ENCODE peak calls at places on chromosomes 3 and 15, in six cellular contexts. R is fibroblast of mammary gland, U is GM23248, E is astrocyte of the spinal cord, L is IMR-90, H is ovary. O is an unnamed sample.
A peak's percentile ranks its signal among the peaks of the same experiment; 100 is the strongest.

GRCh38 chr3:146969356-146969755 is 364.2 kb upstream of the PLSCR5 start:
- DNase-seq in R (peak; percentile 72), U (peak; percentile 66), E (peak; percentile 59), L (peak; percentile 13), H (no peak), O (no peak)

GRCh38 chr3:66885326-66886000 is 112.6 kb upstream of the KBTBD8 start:
- DNase-seq in R (peak; percentile 38), U (peak; percentile 51), E (peak; percentile 35), L (peak; percentile 11), H (no peak), O (no peak)

GRCh38 chr3:71388535-71389120 is 194.9 kb downstream of the FOXP1 start:
- DNase-seq in R (no peak), U (no peak), E (no peak), L (no peak), H (no peak), O (no peak)

GRCh38 chr3:110352841-110353595 is 718.6 kb upstream of the NECTIN3 start:
- DNase-seq in R (peak; percentile 18), U (peak; percentile 35), E (peak; percentile 33), L (peak; percentile 56), H (no peak), O (no peak)

GRCh38 chr3:177973241-177973840 is 562.9 kb upstream of the KCNMB2 start:
- DNase-seq in R (peak; percentile 43), U (peak; percentile 62), E (peak; percentile 58), L (peak; percentile 59), H (no peak), O (no peak)

GRCh38 chr3:8519156-8519555 is 17.5 kb downstream of the LMCD1 start:
- DNase-seq in R (peak; percentile 93), U (peak; percentile 81), E (peak; percentile 89), L (peak; percentile 90), H (no peak), O (no peak)

GRCh38 chr3:30555968-30556367 is 50.4 kb upstream of the TGFBR2 start:
- DNase-seq in R (no peak), U (no peak), E (no peak), L (no peak), H (no peak), O (no peak)

GRCh38 chr3:170836491-170836890 is 33.5 kb downstream of the RPL22L1 start:
- DNase-seq in R (no peak), U (no peak), E (no peak), L (no peak), H (no peak), O (no peak)

GRCh38 chr3:12246758-12247157 is 42.1 kb upstream of the PPARG start:
- DNase-seq in R (no peak), U (no peak), E (no peak), L (no peak), H (no peak), O (no peak)

GRCh38 chr3:107661447-107662108 is 138.8 kb downstream of the BBX start:
- DNase-seq in R (peak; percentile 54), U (peak; percentile 56), E (peak; percentile 50), L (no peak), H (no peak), O (no peak)

GRCh38 chr15:80550219-80550909 is 144.7 kb upstream of the ABHD17C start:
- DNase-seq in R (peak; percentile 94), U (peak; percentile 88), E (peak; percentile 97), L (peak; percentile 98), H (no peak), O (no peak)

GRCh38 chr15:42059661-42060476 is 34.5 kb downstream of the PLA2G4D start:
- DNase-seq in R (peak; percentile 46), U (peak; percentile 40), E (peak; percentile 22), L (peak; percentile 21), H (peak; percentile 68), O (no peak)

GRCh38 chr15:62348119-62348518 is 183.0 kb upstream of the C2CD4B start:
- DNase-seq in R (no peak), U (no peak), E (no peak), L (no peak), H (no peak), O (no peak)

GRCh38 chr15:63476229-63476632 is 28.2 kb upstream of the USP3 start:
- DNase-seq in R (peak; percentile 100), U (peak; percentile 98), E (peak; percentile 95), L (peak; percentile 100), H (no peak), O (no peak)

GRCh38 chr3:100097919-100098896 is 16.1 kb downstream of the FILIP1L start:
- DNase-seq in R (no peak), U (no peak), E (no peak), L (no peak), H (no peak), O (no peak)

GRCh38 chr3:157104928-157105652 is 54.9 kb downstream of the CCNL1 start:
- DNase-seq in R (no peak), U (no peak), E (no peak), L (no peak), H (no peak), O (no peak)

GRCh38 chr15:34161329-34161953 is 48.5 kb downstream of the KATNBL1 start:
- DNase-seq in R (peak; percentile 24), U (peak; percentile 8), E (no peak), L (peak; percentile 11), H (no peak), O (no peak)

GRCh38 chr3:197226179-197226578 is 72.2 kb downstream of the DLG1 start:
- DNase-seq in R (no peak), U (no peak), E (no peak), L (no peak), H (no peak), O (no peak)

GRCh38 chr15:82080774-82081173 is 35.0 kb upstream of the MEX3B start:
- DNase-seq in R (no peak), U (no peak), E (no peak), L (no peak), H (no peak), O (no peak)

GRCh38 chr3:8658326-8659212 is 14.0 kb upstream of the SSUH2 start:
- DNase-seq in R (no peak), U (no peak), E (peak; percentile 89), L (peak; percentile 21), H (peak; percentile 88), O (no peak)

GRCh38 chr3:48222616-48223513 is at the start of gene CAMP:
- DNase-seq in R (peak; percentile 44), U (peak; percentile 62), E (peak; percentile 10), L (peak; percentile 30), H (peak; percentile 63), O (no peak)

GRCh38 chr15:73015493-73015892 is 36.8 kb upstream of the NEO1 start:
- DNase-seq in R (no peak), U (no peak), E (no peak), L (no peak), H (no peak), O (no peak)

GRCh38 chr15:32824777-32825176 is 107.0 kb downstream of the GREM1 start:
- DNase-seq in R (peak; percentile 93), U (peak; percentile 92), E (peak; percentile 90), L (peak; percentile 92), H (no peak), O (no peak)

GRCh38 chr15:85927936-85928537 is 133.3 kb upstream of the KLHL25 start:
- DNase-seq in R (no peak), U (no peak), E (no peak), L (no peak), H (no peak), O (no peak)

GRCh38 chr15:81156324-81156723 is 22.3 kb downstream of the CFAP161 start:
- DNase-seq in R (no peak), U (no peak), E (no peak), L (no peak), H (no peak), O (no peak)

GRCh38 chr15:60006203-60006782 is 2.2 kb downstream of the FOXB1 start:
- DNase-seq in R (no peak), U (peak; percentile 48), E (no peak), L (peak; percentile 2), H (peak; percentile 42), O (no peak)

GRCh38 chr3:52570076-52570475 is 33.7 kb downstream of the UQCC5 start:
- DNase-seq in R (peak; percentile 17), U (peak; percentile 58), E (peak; percentile 25), L (peak; percentile 54), H (no peak), O (no peak)

GRCh38 chr15:29435811-29436210 is 166.2 kb upstream of the NSMCE3 start:
- DNase-seq in R (no peak), U (no peak), E (no peak), L (no peak), H (no peak), O (no peak)

GRCh38 chr3:197960694-197961581 is 921 bp downstream of the LMLN start:
- DNase-seq in R (peak; percentile 66), U (peak; percentile 59), E (no peak), L (no peak), H (no peak), O (no peak)

DNA sequence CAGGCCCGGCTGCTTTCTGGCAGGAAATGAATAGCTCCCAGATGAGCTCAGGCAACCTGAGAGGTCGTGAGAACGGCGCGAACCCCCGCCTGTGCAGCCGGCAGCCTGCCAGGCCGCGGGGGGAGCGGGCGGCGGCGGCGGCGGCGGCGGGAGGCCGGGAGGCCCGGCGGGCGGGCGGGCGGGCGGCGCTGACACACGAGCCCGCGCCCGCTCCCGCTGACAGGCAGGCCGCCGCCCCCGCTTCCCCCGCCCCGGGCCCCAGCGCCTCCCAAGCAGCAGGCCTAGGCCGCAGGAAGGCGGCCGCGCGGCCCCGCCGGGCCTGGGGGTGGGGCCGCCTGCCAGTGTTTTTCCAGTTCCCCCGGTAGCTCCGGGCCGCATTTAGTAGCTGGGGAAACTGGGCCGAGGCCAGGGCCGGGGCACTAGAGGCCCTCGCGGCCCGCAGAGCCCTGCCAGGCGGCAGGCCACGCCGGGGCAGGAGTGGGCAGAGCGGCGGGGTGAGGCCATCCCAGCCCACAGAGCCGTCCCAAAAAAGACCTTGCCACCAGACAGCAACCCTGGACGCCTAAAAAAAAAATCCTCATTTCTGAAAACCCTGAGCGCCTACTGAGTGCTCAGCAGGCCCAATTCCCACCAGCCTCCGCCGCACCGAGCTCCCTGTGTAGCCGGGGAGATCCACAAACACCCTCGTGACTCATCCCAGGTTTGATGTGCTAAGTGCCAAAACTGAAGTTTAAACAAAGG is 5.6 kb downstream of the HES1 start:
- DNase-seq in R (peak; percentile 90), U (peak; percentile 96), E (peak; percentile 96), L (peak; percentile 90), H (peak; percentile 93), O (no peak)
- H3K4me3 ChIP-seq in R (peak overlapping the region; percentile 15), U (peak overlapping the region; percentile 67), E (no peak overlapping the region), L (peak overlapping the region; percentile 23), H (peak overlapping the region; percentile 33), O (peak overlapping the region; percentile 26)

DNA sequence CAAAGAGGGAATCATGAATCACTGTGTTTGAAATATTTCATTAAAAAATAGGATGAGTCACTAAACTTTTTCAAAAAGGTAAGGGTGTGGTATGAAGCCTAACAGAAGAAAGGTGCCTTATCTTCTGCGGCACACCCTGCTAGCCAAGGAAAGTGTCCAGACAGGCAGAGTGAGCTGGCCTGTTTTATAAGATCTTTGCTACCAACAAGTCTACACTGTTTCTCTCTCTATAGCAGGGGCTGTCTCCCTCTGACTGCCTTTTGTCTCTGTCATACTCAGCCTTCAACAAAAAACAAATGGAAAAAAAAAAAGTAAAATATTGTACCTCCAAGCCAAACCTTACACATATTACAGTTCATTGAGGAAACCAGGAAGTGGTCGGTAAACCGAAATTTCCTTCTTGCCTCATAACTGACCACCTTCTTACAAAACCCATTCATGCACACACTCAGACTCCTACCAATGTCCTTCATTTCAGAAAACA is 9.1 kb downstream of the ZDHHC3 start:
- DNase-seq in R (no peak), U (no peak), E (no peak), L (no peak), H (no peak), O (no peak)
- H3K4me3 ChIP-seq in R (no peak overlapping the region), U (no peak overlapping the region), E (no peak overlapping the region), L (no peak overlapping the region), H (no peak overlapping the region), O (no peak overlapping the region)

GRCh38 chr3:151278223-151278622 is at the start of gene P2RY14:
- DNase-seq in R (no peak), U (no peak), E (no peak), L (no peak), H (no peak), O (no peak)
- H3K4me3 ChIP-seq in R (no peak within 1 kb of the TSS), U (no peak within 1 kb of the TSS), E (no peak within 1 kb of the TSS), L (no peak within 1 kb of the TSS), H (no peak within 1 kb of the TSS), O (no peak within 1 kb of the TSS)

GRCh38 chr3:11096266-11097135 is 57.8 kb upstream of the HRH1 start:
- DNase-seq in R (peak; percentile 93), U (peak; percentile 98), E (peak; percentile 96), L (peak; percentile 91), H (peak; percentile 90), O (no peak)
- H3K4me3 ChIP-seq in R (peak overlapping the region; percentile 46), U (peak overlapping the region; percentile 73), E (peak overlapping the region; percentile 25), L (peak overlapping the region; percentile 27), H (peak overlapping the region; percentile 9), O (no peak overlapping the region)

O was measured in iPS DF 6.9.